ENCODE peak calls at places on chromosomes 13 and 19, in six cellular contexts. N is Caco-2; P is lower lobe of right lung; C is colonic mucosa; L is CD8-positive, alpha-beta T cell; F is progenitor cell of endocrine pancreas. S is an unnamed sample.

GRCh38 chr13:61414686-61415664 is 674 bp downstream of the PCDH20 start:
- DNase-seq in L (no peak), N (peak), C (peak), P (peak), F (peak), S (no peak)

GRCh38 chr19:4197625-4198466 is 15.4 kb downstream of the ANKRD24 start:
- DNase-seq in L (no peak), F (no peak), P (no peak), C (no peak), N (peak), S (no peak)

GRCh38 chr19:40465025-40465780 is at the start of gene BLVRB:
- DNase-seq in N (peak), P (no peak), L (no peak), F (no peak), C (no peak), S (no peak)

GRCh38 chr13:110506859-110507566 is 54.5 kb downstream of the RAB20 start:
- DNase-seq in N (peak), C (peak), P (peak), F (no peak), L (no peak), S (peak)

GRCh38 chr13:86020350-86021002 is 221.3 kb upstream of the SLITRK6 start:
- DNase-seq in F (no peak), L (no peak), N (no peak), P (no peak), C (no peak), S (no peak)

GRCh38 chr13:29067306-29067945 is 247.3 kb downstream of the MTUS2 start:
- DNase-seq in N (no peak), C (no peak), F (no peak), P (no peak), L (no peak), S (no peak)

GRCh38 chr13:100581504-100581903 is 7.1 kb downstream of the GGACT start:
- DNase-seq in C (no peak), L (no peak), P (no peak), F (no peak), N (no peak), S (no peak)

GRCh38 chr13:26538363-26539317 is 18.8 kb upstream of the WASF3 start:
- DNase-seq in L (no peak), P (no peak), N (no peak), F (no peak), C (peak), S (no peak)

GRCh38 chr13:45441633-45442032 is 23.1 kb upstream of the COG3 start:
- DNase-seq in F (no peak), C (no peak), L (no peak), N (no peak), P (no peak), S (no peak)

GRCh38 chr19:16824658-16825311 is 4.4 kb upstream of the SIN3B start:
- DNase-seq in P (no peak), C (no peak), L (no peak), N (no peak), F (no peak), S (no peak)

GRCh38 chr19:2309734-2310362 is 1.9 kb upstream of the LINGO3 start:
- DNase-seq in F (no peak), C (no peak), N (no peak), P (no peak), L (no peak), S (no peak)

GRCh38 chr13:57653229-57653994 is 21.9 kb downstream of the PCDH17 start:
- DNase-seq in C (no peak), N (no peak), P (no peak), F (no peak), L (no peak), S (no peak)

GRCh38 chr13:27372896-27373295 is 51.5 kb upstream of the GTF3A start:
- DNase-seq in N (peak), C (peak), L (no peak), F (peak), P (peak), S (no peak)

GRCh38 chr19:3458595-3459284 is 21.6 kb downstream of the SMIM24 start:
- DNase-seq in P (no peak), N (no peak), C (no peak), F (no peak), L (no peak), S (no peak)

GRCh38 chr13:40401911-40402776 is 264.3 kb downstream of the FOXO1 start:
- DNase-seq in C (peak), N (peak), L (peak), P (peak), F (no peak), S (peak)

GRCh38 chr19:33431986-33432385 is 58.5 kb downstream of the CEBPG start:
- DNase-seq in F (no peak), P (peak), C (no peak), L (no peak), N (peak), S (no peak)

GRCh38 chr13:65497265-65497664 is 1732.9 kb downstream of the PCDH9 start:
- DNase-seq in F (no peak), C (no peak), N (no peak), L (no peak), P (no peak), S (no peak)

GRCh38 chr19:9673912-9674668 is 810 bp downstream of the ZNF562 start:
- DNase-seq in P (no peak), F (no peak), L (no peak), N (no peak), C (peak), S (no peak)

GRCh38 chr19:38831142-38831605 is 420 bp downstream of the ECH1 start:
- DNase-seq in L (no peak), N (peak), P (peak), C (peak), F (no peak), S (peak)

GRCh38 chr19:7978196-7978825 is 27.1 kb downstream of the ELAVL1 start:
- DNase-seq in N (no peak), P (peak), C (no peak), F (no peak), L (no peak), S (no peak)

GRCh38 chr13:53782400-53783030 is 753.9 kb downstream of the OLFM4 start:
- DNase-seq in L (no peak), P (no peak), C (peak), N (no peak), F (peak), S (peak)

GRCh38 chr13:25977671-25978070 is 74.1 kb downstream of the SHISA2 start:
- DNase-seq in P (no peak), C (no peak), F (no peak), N (no peak), L (no peak), S (no peak)

DNA sequence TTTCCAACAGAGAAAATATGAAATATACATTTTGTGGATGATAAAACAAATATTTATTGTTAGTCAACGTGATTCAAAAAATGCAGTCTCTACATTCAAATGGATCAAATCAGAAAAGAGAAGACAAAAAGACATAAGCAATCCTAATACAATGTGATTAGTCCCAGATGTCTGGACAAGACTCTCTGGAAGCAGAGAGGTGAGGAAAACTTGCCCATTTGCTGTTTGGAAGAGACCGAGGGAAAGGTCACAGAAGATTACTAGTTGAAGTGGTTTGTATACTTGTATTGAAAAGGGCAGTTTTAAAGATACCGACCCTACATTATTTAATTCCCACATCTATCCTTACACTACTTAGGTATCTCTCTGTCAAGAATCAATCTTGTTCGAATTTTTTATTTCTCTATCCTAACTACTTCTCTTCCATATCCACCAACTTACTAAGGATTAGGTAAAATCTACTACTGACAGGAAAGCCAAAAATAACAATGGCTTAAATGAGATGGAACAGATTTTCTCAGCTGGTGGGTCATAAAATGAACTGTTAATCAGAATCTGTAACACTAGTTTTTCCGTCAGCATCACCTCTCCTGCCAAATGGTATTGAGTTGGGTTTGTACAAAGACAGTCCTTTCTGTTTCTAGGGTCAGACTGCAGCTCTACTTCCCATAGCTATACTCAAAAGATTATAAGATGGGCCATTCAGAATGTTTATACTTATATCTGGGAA is 497.1 kb downstream of the DCT start:
- DNase-seq in L (no peak), P (no peak), F (no peak), C (no peak), N (no peak), S (no peak)
- TF ChIP-seq CTCF in L (no peak), P (no peak), F (no peak), C (no peak), N (no peak), S (no peak)

GRCh38 chr19:34957830-34958751 is 5.9 kb downstream of the ZNF792 start:
- DNase-seq in C (no peak), L (no peak), F (no peak), N (no peak), P (no peak), S (no peak)

GRCh38 chr19:34959021-34959420 is 5.0 kb downstream of the ZNF792 start:
- DNase-seq in L (no peak), F (no peak), N (no peak), P (no peak), C (no peak), S (no peak)

DNA sequence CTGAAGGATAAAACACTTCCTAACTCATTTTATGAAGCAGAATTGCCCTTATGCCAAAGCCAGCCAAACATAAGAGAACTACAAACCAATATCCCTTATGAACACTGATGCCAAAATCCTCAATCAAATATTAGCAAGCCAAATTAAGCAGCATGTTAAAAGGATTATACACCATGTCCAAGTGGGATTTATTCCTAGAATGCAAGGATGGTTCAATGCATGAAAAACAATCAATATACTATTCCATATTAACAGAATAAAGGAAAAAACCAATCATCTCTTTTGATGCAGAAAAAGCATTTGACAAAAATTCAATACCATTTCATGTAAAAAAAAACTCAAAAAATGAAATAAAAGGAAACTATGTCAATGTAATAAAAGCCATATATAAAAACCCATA is 10.9 kb downstream of the ZNF792 start:
- DNase-seq in P (no peak), L (no peak), N (no peak), F (no peak), C (no peak), S (no peak)
- TF ChIP-seq CTCF in P (no peak), L (no peak), N (no peak), F (no peak), C (no peak), S (no peak)

DNA sequence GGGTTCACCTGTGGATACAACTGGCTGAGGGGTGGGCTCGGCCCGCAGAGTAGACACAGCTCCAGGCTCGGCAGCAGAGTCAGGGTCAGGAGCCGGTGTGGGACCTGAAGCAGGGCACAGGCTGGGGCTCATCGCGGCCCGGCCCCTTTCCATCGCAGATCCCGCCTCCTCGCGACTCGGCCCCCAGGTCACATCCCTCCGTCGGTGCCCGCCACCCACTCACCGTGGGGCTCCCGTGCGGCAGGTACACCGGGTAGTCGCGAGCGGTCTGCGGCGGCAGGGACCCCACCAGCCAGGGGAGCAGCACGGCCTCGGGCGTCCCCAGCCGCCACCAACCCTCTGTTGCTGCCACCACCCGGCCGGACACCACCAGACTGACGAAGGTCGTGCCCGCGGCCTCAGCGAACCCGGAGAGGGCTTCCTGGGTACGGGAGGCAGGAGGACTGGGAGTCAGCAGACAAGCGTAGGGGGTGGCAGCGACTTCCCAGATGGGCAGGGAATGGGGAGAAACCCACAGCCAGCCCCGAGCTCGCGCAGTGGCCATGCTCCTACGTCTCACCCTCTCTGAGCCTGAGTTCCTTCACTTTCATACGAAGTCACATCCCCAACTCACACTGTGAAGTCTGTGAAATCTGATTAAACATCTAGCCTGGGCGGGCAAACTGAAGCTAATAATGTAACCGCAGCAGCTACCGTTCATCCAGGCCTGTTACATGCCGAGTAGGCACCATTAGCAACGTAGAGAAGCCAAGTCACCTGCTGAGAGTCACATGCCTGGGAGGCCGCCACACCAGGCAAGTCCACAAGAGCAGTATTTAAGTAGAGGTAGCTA is 3.7 kb downstream of the FUZ start:
- DNase-seq in C (peak), P (peak), L (peak), N (peak), F (peak), S (no peak)
- TF ChIP-seq CTCF in C (no peak), P (peak), L (no peak), N (no peak), F (peak), S (no peak)

GRCh38 chr19:15437355-15438123 is 12.2 kb downstream of the WIZ start:
- DNase-seq in P (no peak), F (no peak), N (peak), C (no peak), L (no peak), S (no peak)
- TF ChIP-seq CTCF in P (no peak), F (no peak), N (no peak), C (no peak), L (no peak), S (no peak)

S was measured in Calu3.